ENCODE peak calls at places on chromosomes 5 and 9, in five cellular contexts. K, I, V, H and X are unnamed samples.
A peak's percentile ranks its signal among the peaks of the same experiment; 100 is the strongest.

GRCh38 chr9:117278020-117278419 is 136.8 kb downstream of the ASTN2 start:
- DNase-seq in I (no peak), K (no peak), H (no peak), V (no peak), X (no peak)

GRCh38 chr9:90546200-90546599 is 96.4 kb downstream of the DIRAS2 start:
- DNase-seq in V (peak; percentile 65), H (no peak), I (no peak), K (no peak), X (no peak)

GRCh38 chr5:6176294-6176693 is 202.1 kb downstream of the MED10 start:
- DNase-seq in H (no peak), V (no peak), K (no peak), I (no peak), X (no peak)

GRCh38 chr5:169142264-169142970 is 158.5 kb downstream of the SLIT3 start:
- DNase-seq in H (peak; percentile 49), I (no peak), V (no peak), K (no peak), X (peak; percentile 60)

GRCh38 chr9:13942695-13943094 is 371.2 kb downstream of the NFIB start:
- DNase-seq in K (no peak), I (no peak), H (peak; percentile 41), V (peak; percentile 98), X (no peak)

GRCh38 chr9:101387871-101388506 is 3.2 kb upstream of the BAAT start:
- DNase-seq in V (peak; percentile 74), I (no peak), K (no peak), H (no peak), X (no peak)

GRCh38 chr9:79287881-79288280 is 283.9 kb upstream of the TLE4 start:
- DNase-seq in K (no peak), H (no peak), V (no peak), I (no peak), X (no peak)

GRCh38 chr9:104895572-104895971 is 32.4 kb downstream of the ABCA1 start:
- DNase-seq in K (no peak), V (peak; percentile 97), I (no peak), H (no peak), X (no peak)

GRCh38 chr9:14316574-14317304 is 2.8 kb upstream of the NFIB start:
- DNase-seq in V (no peak), K (no peak), H (peak; percentile 50), I (no peak), X (no peak)

GRCh38 chr5:93273176-93273575 is 307.8 kb downstream of the NR2F1-AS1 start:
- DNase-seq in H (no peak), I (no peak), K (no peak), V (peak; percentile 72), X (no peak)

GRCh38 chr5:143505934-143506333 is 102.4 kb upstream of the NR3C1 start:
- DNase-seq in I (no peak), V (no peak), K (no peak), H (no peak), X (no peak)

GRCh38 chr5:159855476-159856157 is 60.7 kb upstream of the ADRA1B start:
- DNase-seq in V (peak; percentile 88), H (peak; percentile 75), K (no peak), I (no peak), X (peak; percentile 52)

GRCh38 chr5:91383956-91384300 is 811 bp upstream of the ARRDC3 start:
- DNase-seq in V (no peak), K (peak; percentile 55), I (no peak), H (peak; percentile 32), X (peak; percentile 28)

GRCh38 chr5:154840435-154841272 is 9.7 kb downstream of the FAXDC2 start:
- DNase-seq in H (no peak), I (no peak), V (no peak), K (no peak), X (no peak)

GRCh38 chr9:130921483-130921806 is 17.6 kb downstream of the FIBCD1 start:
- DNase-seq in H (no peak), V (no peak), K (no peak), I (no peak), X (no peak)
- TF ChIP-seq CTCF in H (no peak), V (no peak), K (no peak), I (no peak), X (no peak)

GRCh38 chr9:126842220-126842842 is 18.1 kb upstream of the ZBTB34 start:
- DNase-seq in H (no peak), I (no peak), K (no peak), V (no peak), X (no peak)

GRCh38 chr9:126836216-126836615 is 24.2 kb upstream of the ZBTB34 start:
- DNase-seq in K (no peak), I (no peak), V (peak; percentile 15), H (no peak), X (no peak)

GRCh38 chr9:126839301-126839700 is 21.1 kb upstream of the ZBTB34 start:
- DNase-seq in V (no peak), H (no peak), K (no peak), I (no peak), X (no peak)

GRCh38 chr9:126838055-126838811 is 22.2 kb upstream of the ZBTB34 start:
- DNase-seq in I (no peak), H (no peak), V (no peak), K (no peak), X (no peak)

GRCh38 chr9:126838895-126839294 is 21.5 kb upstream of the ZBTB34 start:
- DNase-seq in I (no peak), H (no peak), K (no peak), V (no peak), X (no peak)
- H3K4me3 ChIP-seq in I (no peak overlapping the region), H (no peak overlapping the region), K (no peak overlapping the region), V (no peak overlapping the region), X (no peak overlapping the region)

GRCh38 chr5:53037141-53037859 is 48.1 kb downstream of the ITGA2 start:
- DNase-seq in V (peak; percentile 96), K (no peak), I (no peak), H (no peak), X (no peak)

GRCh38 chr5:53038196-53038847 is 49.2 kb downstream of the ITGA2 start:
- DNase-seq in H (no peak), K (no peak), I (no peak), V (no peak), X (peak; percentile 34)

GRCh38 chr5:53034832-53035231 is 45.7 kb downstream of the ITGA2 start:
- DNase-seq in V (no peak), K (no peak), H (no peak), I (no peak), X (no peak)

GRCh38 chr5:53032188-53032587 is 43.0 kb downstream of the ITGA2 start:
- DNase-seq in H (no peak), I (no peak), K (no peak), V (no peak), X (no peak)

GRCh38 chr5:53035868-53036381 is 46.8 kb downstream of the ITGA2 start:
- DNase-seq in V (peak; percentile 59), K (no peak), I (no peak), H (no peak), X (no peak)
- TF ChIP-seq CTCF in V (peak; percentile 58), K (peak; percentile 22), I (peak; percentile 29), H (no peak), X (no peak)

GRCh38 chr5:126477681-126478117 is 54.5 kb downstream of the GRAMD2B start:
- DNase-seq in H (no peak), K (no peak), I (no peak), V (peak; percentile 24), X (no peak)

GRCh38 chr5:126480824-126481223 is 57.6 kb downstream of the GRAMD2B start:
- DNase-seq in H (no peak), I (no peak), K (no peak), V (no peak), X (no peak)

GRCh38 chr5:126481243-126481642 is 58.0 kb downstream of the GRAMD2B start:
- DNase-seq in H (no peak), I (no peak), V (peak; percentile 17), K (no peak), X (no peak)

GRCh38 chr5:126479810-126480209 is 56.6 kb downstream of the GRAMD2B start:
- DNase-seq in V (no peak), I (no peak), K (no peak), H (no peak), X (no peak)

GRCh38 chr5:126477281-126477680 is 54.1 kb downstream of the GRAMD2B start:
- DNase-seq in V (no peak), K (no peak), I (no peak), H (no peak), X (no peak)
- H3K4me3 ChIP-seq in V (no peak overlapping the region), K (no peak overlapping the region), I (no peak overlapping the region), H (no peak overlapping the region), X (no peak overlapping the region)

DNA sequence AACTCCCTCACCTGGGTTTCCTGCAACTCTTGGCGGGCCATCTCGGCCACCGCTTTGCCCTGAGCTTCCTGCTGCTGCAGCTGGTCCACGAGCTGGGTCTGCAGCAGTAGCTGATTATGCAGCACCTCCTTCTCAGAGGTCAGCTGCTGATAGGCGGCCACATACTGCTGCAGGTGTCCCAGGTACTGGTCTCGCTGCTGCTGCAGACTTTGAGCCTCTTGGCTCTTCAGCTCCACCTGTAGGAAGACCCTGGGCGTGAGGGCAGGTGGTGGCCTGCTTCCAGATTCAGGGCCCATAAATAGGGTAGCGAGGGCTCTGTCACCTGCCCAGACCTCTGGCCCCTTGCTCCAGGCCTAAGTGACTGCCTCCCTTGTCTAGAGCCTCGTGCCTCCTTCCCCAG is 16.7 kb downstream of the GOLGA2 start:
- DNase-seq in H (no peak), K (no peak), I (no peak), V (no peak), X (no peak)
- TF ChIP-seq CTCF in H (no peak), K (no peak), I (no peak), V (no peak), X (no peak)

GRCh38 chr9:112487008-112487798 is 576 bp downstream of the KIAA1958 start:
- DNase-seq in I (peak; percentile 77), K (peak; percentile 85), H (peak; percentile 48), V (peak; percentile 29), X (peak; percentile 60)

GRCh38 chr9:112486221-112487007 is at the start of gene KIAA1958:
- DNase-seq in K (peak; percentile 92), H (peak; percentile 69), V (peak; percentile 60), I (peak; percentile 95), X (peak; percentile 79)

GRCh38 chr9:112487799-112488345 is 1.2 kb downstream of the KIAA1958 start:
- DNase-seq in H (no peak), I (no peak), V (no peak), K (no peak), X (no peak)

GRCh38 chr9:112489876-112490661 is 3.4 kb downstream of the KIAA1958 start:
- DNase-seq in K (no peak), H (no peak), V (no peak), I (no peak), X (no peak)

DNA sequence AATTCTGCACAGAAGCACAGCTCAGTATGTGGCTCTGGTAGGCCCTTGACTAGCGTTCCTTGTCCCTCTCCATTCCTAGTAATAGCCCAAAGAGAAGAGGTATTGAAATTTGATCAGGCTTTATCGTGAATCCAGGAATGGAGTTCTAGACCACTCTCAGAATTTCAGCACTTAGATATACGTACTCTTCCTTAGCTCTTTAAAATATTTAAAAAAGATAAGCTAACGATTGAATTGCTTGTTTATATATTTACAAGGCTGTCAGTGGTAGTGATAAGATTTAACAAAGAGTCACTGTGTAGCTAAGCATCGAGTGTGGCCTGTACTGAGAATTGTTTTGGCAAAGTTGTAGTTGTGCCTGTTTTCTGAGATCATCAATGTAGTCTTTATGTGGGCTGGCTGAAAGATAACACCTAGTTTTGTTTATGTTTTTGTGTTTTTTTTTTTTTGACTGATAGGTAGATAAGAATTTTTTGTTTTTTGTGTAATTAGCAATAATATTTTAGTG is 2.5 kb downstream of the KIAA1958 start:
- DNase-seq in H (no peak), V (no peak), I (no peak), K (no peak), X (no peak)
- H3K4me3 ChIP-seq in H (no peak overlapping the region), V (no peak overlapping the region), I (no peak overlapping the region), K (no peak overlapping the region), X (peak overlapping the region; percentile 3)